ENCODE peak calls at places on chromosomes 1 and 21, in seven cellular contexts. X, C, U, T, L, Y and G are unnamed samples.

GRCh38 chr1:91742848-91743292 is 143.1 kb downstream of the TGFBR3 start:
- DNase-seq in C (no peak), Y (peak), X (no peak), L (no peak), U (peak), T (peak), G (no peak)

GRCh38 chr1:165858928-165859845 is 31.8 kb downstream of the UCK2 start:
- DNase-seq in T (no peak), Y (no peak), C (no peak), L (no peak), U (no peak), X (no peak), G (no peak)

GRCh38 chr1:77794550-77794949 is 15.1 kb downstream of the MIGA1 start:
- DNase-seq in U (no peak), T (no peak), Y (no peak), X (no peak), C (no peak), L (no peak), G (no peak)

GRCh38 chr1:79847715-79848114 is 841.2 kb upstream of the ADGRL4 start:
- DNase-seq in Y (peak), T (no peak), U (no peak), C (no peak), L (no peak), X (no peak), G (no peak)

GRCh38 chr1:144551107-144551542 is 41.6 kb upstream of the PPIAL4F start:
- DNase-seq in X (no peak), C (no peak), U (no peak), L (no peak), T (no peak), Y (no peak), G (no peak)

GRCh38 chr1:32786856-32787255 is 30.3 kb downstream of the YARS1 start:
- DNase-seq in C (no peak), X (no peak), T (no peak), U (no peak), L (peak), Y (peak), G (no peak)

GRCh38 chr1:198577444-198577843 is 37.0 kb upstream of the ATP6V1G3 start:
- DNase-seq in T (no peak), C (peak), X (no peak), U (no peak), Y (peak), L (no peak), G (no peak)

GRCh38 chr1:243501002-243501401 is 245.2 kb downstream of the SDCCAG8 start:
- DNase-seq in T (no peak), U (no peak), L (no peak), X (no peak), Y (peak), C (no peak), G (no peak)

GRCh38 chr1:43074244-43074643 is 97.8 kb downstream of the EBNA1BP2 start:
- DNase-seq in L (peak), U (no peak), T (no peak), C (no peak), Y (no peak), X (no peak), G (no peak)

GRCh38 chr1:35834218-35834617 is 26.4 kb downstream of the AGO4 start:
- DNase-seq in T (no peak), Y (no peak), U (no peak), X (no peak), C (no peak), L (no peak), G (no peak)

GRCh38 chr1:65079941-65080340 is 68.1 kb upstream of the AK4 start:
- DNase-seq in X (no peak), Y (peak), T (no peak), C (no peak), U (no peak), L (peak), G (no peak)

GRCh38 chr1:224061436-224061835 is 52.5 kb upstream of the FBXO28 start:
- DNase-seq in Y (no peak), U (no peak), X (no peak), L (no peak), T (no peak), C (no peak), G (no peak)

GRCh38 chr1:119674835-119675289 is 26.8 kb upstream of the ZNF697 start:
- DNase-seq in X (no peak), Y (peak), T (peak), L (no peak), U (no peak), C (peak), G (no peak)

GRCh38 chr1:182281541-182281940 is 110.0 kb downstream of the GLUL start:
- DNase-seq in T (no peak), C (no peak), U (no peak), Y (no peak), X (peak), L (no peak), G (no peak)

GRCh38 chr1:163174524-163175437 is 27.9 kb downstream of the RGS5 start:
- DNase-seq in U (peak), C (peak), L (peak), T (peak), X (peak), Y (peak), G (peak)

GRCh38 chr21:44919913-44920693 is 596 bp downstream of the ITGB2 start:
- DNase-seq in C (no peak), Y (no peak), X (no peak), L (no peak), T (no peak), U (no peak), G (no peak)

GRCh38 chr1:159900086-159900680 is at the start of gene CFAP45:
- DNase-seq in L (peak), Y (peak), T (peak), U (peak), X (peak), C (no peak), G (no peak)

GRCh38 chr1:227314014-227314848 is 4.1 kb downstream of the CDC42BPA start:
- DNase-seq in U (no peak), X (no peak), L (no peak), C (no peak), T (no peak), Y (no peak), G (no peak)
- H3K4me3 ChIP-seq in U (peak), X (no peak), L (peak), C (peak), T (no peak), Y (peak), G (no peak)

DNA sequence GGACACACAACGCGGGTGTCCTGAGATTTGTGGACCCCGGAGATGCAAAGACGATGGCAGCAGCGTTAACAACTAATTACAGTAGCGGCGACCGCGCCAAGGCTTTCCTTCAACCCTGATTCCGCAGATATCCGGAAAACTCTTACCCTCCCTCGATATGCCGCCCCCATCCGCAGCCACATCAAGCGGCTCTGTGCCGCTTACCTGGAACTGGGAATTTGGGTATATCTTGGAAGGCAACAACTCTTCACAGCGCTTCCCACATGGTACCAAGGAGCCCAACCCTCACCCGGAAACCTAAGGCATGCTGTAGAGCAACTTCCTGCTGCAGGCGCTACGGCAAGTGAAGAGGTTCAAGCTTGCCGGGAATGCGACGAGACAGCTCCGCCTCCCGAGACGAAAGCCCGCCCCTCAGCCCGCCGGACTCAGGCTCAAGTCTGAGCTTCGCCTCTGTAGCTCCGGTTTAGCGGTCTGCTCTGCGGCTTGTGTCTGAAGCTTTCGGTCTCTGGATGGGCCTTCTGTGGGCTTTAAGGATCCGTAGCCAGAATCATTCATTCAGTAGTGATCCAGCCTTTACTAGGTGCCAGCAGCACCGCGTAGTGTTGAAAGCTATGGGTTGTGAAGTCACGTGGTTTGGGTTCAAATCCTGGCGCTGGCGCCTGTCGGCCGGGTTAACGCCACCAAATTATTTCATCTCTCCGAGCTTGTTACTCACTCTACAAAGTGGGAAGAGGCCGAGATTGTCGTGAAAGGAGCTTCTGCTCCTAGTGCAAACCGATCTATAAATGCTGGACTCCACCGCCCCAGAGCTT is at the start of gene HEATR1:
- DNase-seq in U (peak), T (peak), L (peak), X (peak), Y (peak), C (peak), G (peak)
- H3K4me3 ChIP-seq in U (peak), T (peak), L (peak), X (peak), Y (peak), C (peak), G (peak)

DNA sequence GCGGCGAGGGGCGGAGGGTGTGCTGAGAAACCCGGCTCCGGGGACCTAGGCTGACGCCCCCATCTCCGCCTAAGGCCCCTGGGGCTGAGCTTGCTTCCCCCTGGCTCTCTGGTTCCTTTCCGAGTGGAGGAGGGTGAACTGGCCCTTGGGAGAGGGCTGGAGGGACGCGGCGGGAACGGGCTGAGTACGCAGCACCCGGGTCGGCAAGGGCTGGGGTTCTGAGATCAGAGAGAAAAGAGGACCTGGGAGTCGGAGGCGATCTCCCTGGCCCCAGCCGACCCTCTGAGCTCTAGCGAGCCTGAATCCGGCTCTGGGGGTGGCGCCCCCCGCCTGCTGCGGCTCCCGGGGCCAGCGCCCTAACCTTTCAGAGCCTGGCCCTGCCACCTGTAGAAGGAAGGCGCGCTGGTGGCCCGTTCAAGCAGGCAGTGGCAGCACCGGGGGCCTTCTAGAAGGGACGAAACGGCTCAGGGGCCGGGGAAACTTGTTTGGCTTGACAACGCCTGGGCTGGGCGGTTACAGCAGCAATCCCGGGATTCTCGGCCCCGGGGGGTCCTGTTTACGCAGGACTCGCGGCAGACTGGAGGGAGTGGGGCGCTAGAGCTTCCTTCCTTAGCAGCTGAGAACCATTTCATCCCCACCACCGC is 270.9 kb downstream of the FOXD2 start:
- DNase-seq in X (no peak), C (no peak), T (peak), L (peak), U (no peak), Y (no peak), G (no peak)
- H3K4me3 ChIP-seq in X (peak), C (no peak), T (no peak), L (peak), U (peak), Y (no peak), G (no peak)

DNA sequence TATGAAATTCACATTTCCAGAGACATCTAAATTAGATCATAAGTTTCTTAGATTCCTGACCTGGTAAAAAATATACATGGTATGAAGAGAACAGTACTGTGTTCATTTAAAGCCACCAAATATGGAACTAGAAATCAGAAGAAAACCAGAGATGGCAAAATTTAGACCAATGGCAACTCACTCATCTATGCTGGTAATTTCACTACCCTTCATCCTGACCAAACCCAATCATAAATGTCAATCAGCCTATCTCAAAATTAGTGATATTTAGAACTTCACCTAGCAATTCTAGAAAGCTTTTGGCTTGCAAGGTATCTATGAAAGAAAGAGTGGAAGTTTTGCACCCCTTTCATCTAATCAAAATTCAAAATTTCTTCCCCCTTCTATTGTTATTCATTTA is 107.7 kb downstream of the NIBAN1 start:
- DNase-seq in X (no peak), U (no peak), L (no peak), T (no peak), Y (no peak), C (no peak), G (no peak)
- H3K4me3 ChIP-seq in X (no peak), U (no peak), L (no peak), T (no peak), Y (no peak), C (no peak), G (no peak)

GRCh38 chr21:32858628-32859027 is 87.1 kb upstream of the PAXBP1 start:
- DNase-seq in X (no peak), L (no peak), Y (no peak), U (no peak), C (no peak), T (no peak), G (no peak)

GRCh38 chr21:32867587-32867986 is 96.0 kb upstream of the PAXBP1 start:
- DNase-seq in Y (no peak), T (no peak), U (no peak), X (no peak), C (no peak), L (no peak), G (no peak)

DNA sequence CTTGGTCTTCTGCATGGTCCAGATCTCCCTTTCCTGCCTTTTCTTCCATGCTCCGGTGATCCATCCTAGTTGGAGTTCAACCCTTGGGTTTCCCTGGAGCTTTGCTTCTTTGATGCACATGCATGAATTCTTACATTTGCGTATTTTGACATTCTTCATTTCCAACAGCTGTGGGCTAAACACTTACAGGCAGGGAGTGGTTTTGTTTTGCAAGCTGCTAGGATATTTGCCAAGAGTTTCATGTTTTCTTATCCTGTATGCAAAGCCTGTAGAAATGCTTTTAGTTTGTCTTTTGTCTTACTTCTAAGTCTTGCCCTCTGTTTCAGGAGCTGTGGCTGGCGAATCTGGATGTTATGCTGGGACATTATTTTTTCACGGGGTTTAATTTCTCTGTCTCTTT is 90.3 kb upstream of the PAXBP1 start:
- DNase-seq in U (no peak), Y (peak), C (peak), L (no peak), T (no peak), X (no peak), G (no peak)
- H3K4me3 ChIP-seq in U (no peak), Y (no peak), C (no peak), L (no peak), T (no peak), X (no peak), G (no peak)

GRCh38 chr1:226872455-226872854 is 2.0 kb downstream of the PSEN2 start:
- DNase-seq in U (no peak), L (no peak), C (no peak), Y (peak), X (no peak), T (peak), G (no peak)

GRCh38 chr1:226871047-226871365 is 590 bp downstream of the PSEN2 start:
- DNase-seq in Y (no peak), C (no peak), T (no peak), U (no peak), X (no peak), L (no peak), G (no peak)

GRCh38 chr1:226870323-226871046 is at the start of gene PSEN2:
- DNase-seq in X (peak), Y (peak), U (peak), L (peak), C (no peak), T (peak), G (peak)

GRCh38 chr1:226870026-226870322 is 442 bp upstream of the PSEN2 start:
- DNase-seq in X (no peak), T (no peak), L (no peak), U (no peak), Y (no peak), C (no peak), G (no peak)

DNA sequence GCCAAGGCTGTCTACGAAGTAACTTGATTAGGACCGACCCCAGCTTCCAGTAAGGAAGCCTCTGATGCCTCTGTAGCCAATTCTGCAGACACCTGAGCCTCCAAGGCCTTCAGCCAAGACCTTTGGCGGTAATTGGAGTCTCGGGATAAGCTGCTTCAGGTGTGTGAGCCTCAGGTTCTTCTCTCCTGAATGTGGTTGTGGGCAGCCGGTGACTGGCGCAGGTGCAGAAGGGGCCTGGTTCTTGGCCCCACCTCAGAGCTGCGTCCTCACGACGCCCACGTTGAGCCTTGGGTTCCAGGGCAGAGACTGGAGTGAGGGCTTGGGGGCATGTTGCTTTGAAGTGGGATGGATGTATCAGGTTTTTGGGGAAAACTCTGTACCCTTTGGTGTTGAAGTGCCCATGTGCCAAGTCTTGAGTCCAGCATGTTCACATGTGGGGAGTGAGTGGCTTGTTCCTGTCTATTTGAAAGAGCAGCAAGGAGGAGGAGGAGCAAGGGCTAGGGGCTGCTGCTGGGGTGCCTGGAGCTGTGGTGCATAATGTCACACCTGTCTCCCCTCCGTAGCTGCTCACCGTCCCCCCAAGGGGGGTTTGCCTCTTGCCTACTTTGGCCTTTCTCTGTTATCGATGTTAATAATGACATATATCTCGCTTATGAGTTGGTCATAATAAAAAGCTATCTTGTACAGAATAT is 1.4 kb downstream of the PSEN2 start:
- DNase-seq in C (no peak), L (no peak), Y (no peak), U (no peak), X (no peak), T (peak), G (no peak)
- H3K4me3 ChIP-seq in C (no peak), L (peak), Y (peak), U (no peak), X (peak), T (peak), G (no peak)

GRCh38 chr1:228337711-228338520 is 68.7 kb downstream of the TRIM11 start:
- DNase-seq in X (no peak), T (peak), L (no peak), C (no peak), Y (no peak), U (peak), G (no peak)
- H3K4me3 ChIP-seq in X (no peak), T (no peak), L (no peak), C (no peak), Y (no peak), U (no peak), G (no peak)